ENCODE peak calls at places on chromosome 21, in five cellular contexts. One of them, this sample, is unnamed.

GRCh38 chr21:44436958-44437357 is 18.4 kb upstream of the LRRC3 start:
- DNase-seq in HS-27A: no peak
- DNase-seq in hypothalamus: no peak
- DNase-seq in H54: no peak
- DNase-seq in CD4-positive, alpha-beta T cell: no peak
- DNase-seq in this sample: no peak

GRCh38 chr21:42009018-42009830 is 936 bp downstream of the ZBTB21 start:
- DNase-seq in HS-27A: peak
- DNase-seq in hypothalamus: peak
- DNase-seq in H54: no peak
- DNase-seq in CD4-positive, alpha-beta T cell: peak
- DNase-seq in this sample: peak

GRCh38 chr21:34126269-34126668 is 52.9 kb downstream of the MRPS6 start:
- DNase-seq in HS-27A: no peak
- DNase-seq in hypothalamus: no peak
- DNase-seq in H54: no peak
- DNase-seq in CD4-positive, alpha-beta T cell: peak
- DNase-seq in this sample: no peak

GRCh38 chr21:37642493-37642892 is 273.8 kb downstream of the KCNJ6 start:
- DNase-seq in HS-27A: peak
- DNase-seq in hypothalamus: no peak
- DNase-seq in H54: no peak
- DNase-seq in CD4-positive, alpha-beta T cell: no peak
- DNase-seq in this sample: no peak

GRCh38 chr21:44874497-44875331 is 1.2 kb upstream of the PTTG1IP start:
- DNase-seq in HS-27A: no peak
- DNase-seq in hypothalamus: no peak
- DNase-seq in H54: no peak
- DNase-seq in CD4-positive, alpha-beta T cell: peak
- DNase-seq in this sample: peak

GRCh38 chr21:36989699-36990507 is 16.6 kb upstream of the RIPPLY3 start:
- DNase-seq in HS-27A: peak
- DNase-seq in hypothalamus: peak
- DNase-seq in H54: peak
- DNase-seq in CD4-positive, alpha-beta T cell: peak
- DNase-seq in this sample: peak

GRCh38 chr21:34200288-34200905 is 127.0 kb downstream of the MRPS6 start:
- DNase-seq in HS-27A: no peak
- DNase-seq in hypothalamus: no peak
- DNase-seq in H54: no peak
- DNase-seq in CD4-positive, alpha-beta T cell: no peak
- DNase-seq in this sample: no peak

GRCh38 chr21:41147096-41147978 is 20.6 kb upstream of the BACE2 start:
- DNase-seq in HS-27A: no peak
- DNase-seq in hypothalamus: no peak
- DNase-seq in H54: no peak
- DNase-seq in CD4-positive, alpha-beta T cell: no peak
- DNase-seq in this sample: no peak

GRCh38 chr21:32321480-32321879 is 22.8 kb downstream of the MRAP start:
- DNase-seq in HS-27A: no peak
- DNase-seq in hypothalamus: no peak
- DNase-seq in H54: no peak
- DNase-seq in CD4-positive, alpha-beta T cell: no peak
- DNase-seq in this sample: no peak

GRCh38 chr21:39788383-39788782 is 43.4 kb downstream of the IGSF5 start:
- DNase-seq in HS-27A: peak
- DNase-seq in hypothalamus: peak
- DNase-seq in H54: peak
- DNase-seq in CD4-positive, alpha-beta T cell: no peak
- DNase-seq in this sample: peak

GRCh38 chr21:44862869-44863685 is 10.4 kb downstream of the PTTG1IP start:
- DNase-seq in HS-27A: no peak
- DNase-seq in hypothalamus: no peak
- DNase-seq in H54: no peak
- DNase-seq in CD4-positive, alpha-beta T cell: no peak
- DNase-seq in this sample: no peak

GRCh38 chr21:26490771-26491170 is 82.3 kb downstream of the CYYR1 start:
- DNase-seq in HS-27A: peak
- DNase-seq in hypothalamus: no peak
- DNase-seq in H54: no peak
- DNase-seq in CD4-positive, alpha-beta T cell: no peak
- DNase-seq in this sample: no peak

GRCh38 chr21:33199516-33200217 is 30.1 kb upstream of the IFNAR2 start:
- DNase-seq in HS-27A: peak
- DNase-seq in hypothalamus: peak
- DNase-seq in H54: peak
- DNase-seq in CD4-positive, alpha-beta T cell: peak
- DNase-seq in this sample: peak

GRCh38 chr21:34800797-34801518 is 132.2 kb downstream of the CLIC6 start:
- DNase-seq in HS-27A: no peak
- DNase-seq in hypothalamus: no peak
- DNase-seq in H54: no peak
- DNase-seq in CD4-positive, alpha-beta T cell: no peak
- DNase-seq in this sample: no peak

GRCh38 chr21:33403786-33404571 is 766 bp downstream of the IFNGR2 start:
- DNase-seq in HS-27A: no peak
- DNase-seq in hypothalamus: peak
- DNase-seq in H54: peak
- DNase-seq in CD4-positive, alpha-beta T cell: no peak
- DNase-seq in this sample: peak

GRCh38 chr21:43345746-43346409 is 81.1 kb downstream of the SIK1 start:
- DNase-seq in HS-27A: no peak
- DNase-seq in hypothalamus: no peak
- DNase-seq in H54: peak
- DNase-seq in CD4-positive, alpha-beta T cell: no peak
- DNase-seq in this sample: peak

This sample was measured in MG63.